ENCODE peak calls at places on chromosomes 2 and 18, in four cellular contexts. G is endodermal cell, I is astrocyte, E is fibroblast of lung. C is an unnamed sample. For H3K36me3, the result is how much of the 10 kb centered on the place peaks cover.

GRCh38 chr2:437772-438393 is 150.0 kb upstream of the ALKAL2 start:
- DNase-seq in I (no peak), E (no peak), G (no peak), C (no peak)

GRCh38 chr2:43594875-43595274 is 963 bp downstream of the THADA start:
- DNase-seq in E (no peak), G (no peak), I (no peak), C (no peak)

GRCh38 chr2:85997016-85997970 is 108.4 kb downstream of the POLR1A start:
- DNase-seq in G (no peak), E (no peak), I (peak), C (no peak)

GRCh38 chr2:168320267-168320666 is 72.9 kb upstream of the STK39 start:
- DNase-seq in E (no peak), I (no peak), G (no peak), C (no peak)

GRCh38 chr18:65235966-65236634 is 514.7 kb upstream of the CDH7 start:
- DNase-seq in G (no peak), E (no peak), I (no peak), C (no peak)

GRCh38 chr2:8684885-8685696 is 3.2 kb downstream of the ID2 start:
- DNase-seq in E (peak), I (peak), G (peak), C (no peak)

GRCh38 chr2:223563462-223563861 is 38.7 kb downstream of the SCG2 start:
- DNase-seq in I (peak), G (no peak), E (peak), C (peak)

GRCh38 chr18:8828798-8829197 is 123.4 kb downstream of the MTCL1 start:
- DNase-seq in E (no peak), I (no peak), G (no peak), C (no peak)

GRCh38 chr2:98445708-98446577 is 1.3 kb downstream of the INPP4A start:
- DNase-seq in G (peak), E (no peak), I (no peak), C (no peak)

GRCh38 chr2:220346919-220347318 is 719.5 kb downstream of the SLC4A3 start:
- DNase-seq in E (no peak), G (no peak), I (no peak), C (no peak)
- H3K36me3 ChIP-seq in E (under half), G (under half), I (under half), C (under half)

DNA sequence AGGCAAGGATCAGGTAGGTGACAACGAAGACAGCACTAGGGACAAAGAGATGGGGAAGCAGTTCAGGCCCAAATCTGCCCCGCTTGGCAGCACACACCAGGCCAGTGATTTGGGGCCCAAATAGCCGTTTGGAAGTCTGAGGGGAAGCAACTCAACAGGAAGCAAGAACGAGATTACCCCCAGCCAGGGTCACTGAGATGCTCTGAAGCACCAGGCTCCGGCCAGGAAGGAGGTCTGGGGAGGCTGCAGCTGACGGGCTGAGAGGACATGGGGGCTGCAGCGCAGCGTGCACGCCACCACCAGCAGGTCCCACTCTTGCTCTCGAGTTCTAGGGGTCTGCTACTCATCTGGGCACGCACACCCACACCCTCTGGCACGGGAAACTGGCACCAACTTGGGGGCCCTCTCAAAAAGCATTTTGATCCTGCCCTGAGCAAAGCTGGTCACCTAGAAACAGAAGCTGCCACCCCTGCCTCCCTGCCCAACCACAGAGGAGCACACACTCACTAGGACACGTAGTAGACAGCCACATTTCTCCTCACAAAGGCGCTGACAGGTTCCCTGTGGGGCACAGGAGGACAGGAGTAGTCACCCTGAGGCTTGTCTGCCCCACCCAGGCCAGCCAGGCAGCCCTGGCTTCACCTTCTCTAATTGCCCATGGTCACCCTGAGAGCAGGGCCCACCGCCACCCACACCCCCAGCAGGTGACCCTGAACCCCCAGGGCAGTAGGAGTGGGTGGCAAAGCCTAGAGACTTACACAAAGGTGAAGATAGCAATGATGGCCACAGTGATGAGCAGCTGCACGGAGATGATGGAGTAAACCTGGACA is 8.4 kb downstream of the PNKD start:
- DNase-seq in I (no peak), G (no peak), E (no peak), C (no peak)
- H3K36me3 ChIP-seq in I (under half), G (under half), E (under half), C (half or more)

GRCh38 chr2:218662827-218663226 is 3.3 kb downstream of the BCS1L start:
- DNase-seq in E (no peak), G (no peak), I (no peak), C (no peak)

GRCh38 chr2:218662377-218662776 is 2.9 kb downstream of the BCS1L start:
- DNase-seq in G (no peak), I (no peak), E (no peak), C (no peak)

GRCh38 chr2:218658671-218659257 is 659 bp downstream of the ZNF142 start:
- DNase-seq in I (peak), G (peak), E (peak), C (peak)

GRCh38 chr2:218659988-218660358 is 490 bp downstream of the BCS1L start:
- DNase-seq in G (no peak), I (no peak), E (peak), C (no peak)

DNA sequence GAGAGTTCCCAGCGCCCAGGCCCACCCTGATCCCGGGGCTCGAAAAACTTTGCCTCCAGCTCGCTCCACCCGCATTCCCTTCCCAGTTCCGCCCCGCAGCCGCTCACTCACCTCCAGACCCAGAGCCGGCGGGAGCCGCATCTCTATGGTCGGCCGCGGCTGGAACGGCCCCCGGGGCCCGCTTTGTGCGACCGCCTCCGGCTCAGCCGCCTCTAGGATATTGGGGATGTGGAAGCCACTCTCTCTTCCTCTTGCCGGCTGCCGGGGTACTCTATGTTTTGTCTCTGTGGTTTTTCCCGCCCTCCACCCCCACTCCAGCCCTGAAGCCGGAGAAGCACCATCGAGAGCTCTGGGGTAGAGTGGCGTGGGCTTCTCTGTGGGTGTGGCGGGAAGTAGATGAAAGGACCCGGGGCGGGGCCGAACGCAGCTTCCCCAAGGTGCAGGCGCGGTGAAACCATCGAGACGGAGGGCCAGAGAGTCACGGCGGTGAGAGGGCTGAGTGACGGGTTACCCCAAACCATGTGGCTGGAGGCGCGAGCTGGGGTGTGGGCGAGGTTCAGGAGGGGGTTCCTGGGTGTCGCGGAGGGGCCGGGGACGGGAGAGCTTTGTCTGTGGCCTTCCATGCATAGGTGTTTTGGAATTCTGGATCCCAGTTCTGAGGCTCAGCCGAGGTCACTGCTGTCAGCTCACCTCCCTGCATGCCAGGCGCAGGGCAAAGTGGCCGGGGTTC is at the start of the genes BCS1L and ZNF142:
- DNase-seq in G (peak), I (peak), E (peak), C (peak)
- H3K36me3 ChIP-seq in G (half or more), I (under half), E (under half), C (half or more)

DNA sequence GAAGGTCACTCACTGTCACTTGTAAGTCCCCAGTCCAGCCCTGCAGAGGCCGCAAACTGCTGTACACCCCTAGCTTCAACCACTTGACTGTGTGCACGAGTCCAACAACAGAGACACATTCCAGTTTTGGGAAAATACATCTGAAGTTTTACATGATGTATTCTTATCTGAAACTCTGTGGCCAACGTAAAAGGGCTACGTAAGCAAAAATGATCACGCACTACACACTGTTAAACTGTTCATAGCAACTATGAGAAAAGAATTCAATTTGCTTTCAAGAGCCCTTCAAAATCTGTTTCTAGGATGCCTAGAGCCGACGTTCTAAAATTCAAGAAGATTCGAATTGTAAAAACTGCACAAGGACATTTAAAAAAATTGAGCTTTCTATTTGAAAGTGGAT is 26.0 kb downstream of the EDAR start:
- DNase-seq in G (no peak), I (no peak), E (no peak), C (no peak)
- H3K36me3 ChIP-seq in G (under half), I (under half), E (under half), C (under half)

GRCh38 chr2:3483227-3483985 is 35.9 kb downstream of the ADI1 start:
- DNase-seq in I (peak), E (peak), G (peak), C (no peak)
- H3K36me3 ChIP-seq in I (under half), E (under half), G (under half), C (under half)

DNA sequence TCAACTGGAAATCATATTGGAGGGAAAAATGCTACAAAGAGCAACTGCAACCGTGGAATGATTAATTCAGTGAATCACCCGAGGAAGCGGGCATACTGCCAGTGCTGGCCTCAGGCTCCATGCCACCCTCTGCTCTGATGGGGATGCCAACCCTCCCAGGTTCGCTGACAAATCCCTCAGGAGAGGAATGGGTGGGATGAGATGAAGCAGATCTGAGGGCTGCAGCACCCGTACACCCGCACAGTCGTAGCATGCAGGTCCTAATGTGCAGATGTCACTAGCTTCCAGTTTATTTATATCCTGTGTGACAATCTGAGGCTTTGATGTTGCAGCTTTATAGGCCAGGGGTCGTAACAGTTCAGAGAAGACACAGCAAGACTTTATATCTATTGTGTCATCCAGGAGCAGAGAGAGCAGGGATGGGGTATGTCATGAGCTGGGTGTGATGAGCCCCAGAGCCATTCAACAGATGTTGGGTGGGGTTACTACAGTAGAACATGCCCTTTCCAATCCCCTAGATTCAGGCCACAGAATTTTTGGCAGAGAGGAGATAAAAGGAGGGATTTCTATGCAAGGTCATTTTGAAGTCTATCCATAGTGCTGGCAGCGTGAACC is 44.6 kb downstream of the DPP4 start:
- DNase-seq in G (no peak), E (peak), I (peak), C (no peak)
- H3K36me3 ChIP-seq in G (under half), E (under half), I (under half), C (under half)

GRCh38 chr2:128115921-128116320 is 24.9 kb downstream of the UGGT1 start:
- DNase-seq in I (no peak), G (no peak), E (no peak), C (no peak)
- H3K36me3 ChIP-seq in I (under half), G (half or more), E (under half), C (under half)

DNA sequence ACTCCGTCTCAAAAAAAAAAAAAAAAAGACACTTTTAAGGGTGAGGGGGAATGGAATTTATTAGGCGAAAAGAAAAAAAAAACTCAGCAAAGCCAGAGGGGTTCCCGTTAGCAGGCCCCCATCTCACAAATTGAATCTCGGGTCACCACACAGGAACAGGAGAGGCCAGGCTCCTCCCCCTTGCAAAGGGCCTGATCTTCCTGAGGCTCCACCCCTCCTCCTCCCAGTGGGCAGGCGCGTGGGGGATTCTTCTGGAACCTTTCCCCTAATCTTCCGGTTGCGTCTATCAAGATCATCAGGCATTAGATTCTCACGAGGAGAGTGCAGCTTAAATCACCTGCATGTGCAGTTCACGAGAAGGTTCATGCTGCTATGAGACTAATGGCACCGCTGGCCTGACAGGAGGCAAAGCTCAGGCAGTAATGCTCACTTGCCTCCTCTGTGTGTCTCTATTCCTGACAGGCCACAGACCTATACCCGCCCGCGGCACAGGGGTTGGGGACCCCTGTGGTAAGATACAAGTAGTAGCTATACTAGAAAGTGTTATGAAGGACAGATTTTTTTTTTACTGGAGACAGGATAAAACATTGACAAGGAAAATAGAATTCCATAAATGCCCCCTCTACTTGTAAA is 45.8 kb downstream of the TAF4B start:
- DNase-seq in E (no peak), I (no peak), G (peak), C (no peak)
- H3K36me3 ChIP-seq in E (under half), I (under half), G (under half), C (under half)

GRCh38 chr18:58894937-58895336 is 30.3 kb downstream of the ZNF532 start:
- DNase-seq in I (no peak), G (peak), E (no peak), C (no peak)
- H3K36me3 ChIP-seq in I (under half), G (half or more), E (under half), C (under half)

GRCh38 chr2:241501099-241501541 is 7.3 kb downstream of the STK25 start:
- DNase-seq in E (no peak), I (no peak), G (no peak), C (no peak)
- H3K36me3 ChIP-seq in E (under half), I (under half), G (under half), C (under half)

C was measured in brain microvascular endothelial cell.